ENCODE peak calls at places on chromosomes 7 and 10, in six cellular contexts. F is astrocyte of the spinal cord, G is aorta, D is spleen, Z is upper lobe of right lung, M is left ventricle myocardium inferior. O is an unnamed sample.

GRCh38 chr10:86793696-86794095 is 37.3 kb downstream of the BMPR1A start:
- DNase-seq in F (no peak), G (no peak), D (no peak), Z (no peak), M (no peak), O (no peak)

GRCh38 chr10:125878957-125879835 is 1.9 kb downstream of the DHX32 start:
- DNase-seq in F (peak; percentile 96), G (no peak), D (no peak), Z (no peak), M (no peak), O (no peak)

GRCh38 chr7:18508441-18509427 is 13.2 kb downstream of the HDAC9 start:
- DNase-seq in F (peak; percentile 95), G (no peak), D (no peak), Z (no peak), M (no peak), O (no peak)

GRCh38 chr7:121032645-121033460 is 44.3 kb downstream of the CPED1 start:
- DNase-seq in F (no peak), G (no peak), D (no peak), Z (no peak), M (no peak), O (no peak)

GRCh38 chr10:101032637-101033201 is 1.7 kb downstream of the SFXN3 start:
- DNase-seq in F (peak; percentile 89), G (peak; percentile 85), D (no peak), Z (no peak), M (peak; percentile 57), O (no peak)

GRCh38 chr10:78292987-78293865 is 259.6 kb downstream of the RPS24 start:
- DNase-seq in F (peak; percentile 14), G (no peak), D (peak; percentile 39), Z (peak; percentile 33), M (no peak), O (no peak)

GRCh38 chr7:36214608-36215016 is 61.6 kb downstream of the EEPD1 start:
- DNase-seq in F (peak; percentile 62), G (no peak), D (no peak), Z (no peak), M (no peak), O (no peak)

GRCh38 chr7:43385856-43386255 is 197.1 kb upstream of the STK17A start:
- DNase-seq in F (no peak), G (no peak), D (no peak), Z (no peak), M (no peak), O (no peak)

GRCh38 chr7:51471199-51472016 is 154.8 kb upstream of the COBL start:
- DNase-seq in F (no peak), G (no peak), D (no peak), Z (no peak), M (no peak), O (no peak)

GRCh38 chr7:157250605-157251228 is 86.1 kb upstream of the DNAJB6 start:
- DNase-seq in F (peak; percentile 68), G (no peak), D (no peak), Z (no peak), M (no peak), O (no peak)

GRCh38 chr7:120218702-120219101 is 54.3 kb upstream of the KCND2 start:
- DNase-seq in F (no peak), G (no peak), D (no peak), Z (no peak), M (no peak), O (no peak)

GRCh38 chr7:99095698-99096097 is 48.2 kb downstream of the SMURF1 start:
- DNase-seq in F (no peak), G (no peak), D (no peak), Z (no peak), M (peak; percentile 18), O (no peak)

GRCh38 chr7:80309377-80309776 is 174.7 kb downstream of the GNAI1 start:
- DNase-seq in F (no peak), G (no peak), D (no peak), Z (no peak), M (no peak), O (no peak)

GRCh38 chr7:21967500-21968099 is 21.9 kb upstream of the CDCA7L start:
- DNase-seq in F (peak; percentile 25), G (no peak), D (no peak), Z (no peak), M (no peak), O (no peak)

GRCh38 chr10:29555746-29556481 is 78.9 kb downstream of the SVIL start:
- DNase-seq in F (peak; percentile 71), G (no peak), D (no peak), Z (no peak), M (no peak), O (no peak)

GRCh38 chr10:131418686-131419085 is 107.2 kb upstream of the TCERG1L start:
- DNase-seq in F (no peak), G (no peak), D (no peak), Z (no peak), M (no peak), O (no peak)

GRCh38 chr10:110764793-110765512 is 106.8 kb upstream of the PDCD4 start:
- DNase-seq in F (no peak), G (no peak), D (no peak), Z (no peak), M (no peak), O (no peak)
- H3K4me3 ChIP-seq in F (no peak overlapping the region), G (no peak overlapping the region), D (no peak overlapping the region), Z (no peak overlapping the region), M (peak overlapping the region; percentile 61), O (no peak overlapping the region)

DNA sequence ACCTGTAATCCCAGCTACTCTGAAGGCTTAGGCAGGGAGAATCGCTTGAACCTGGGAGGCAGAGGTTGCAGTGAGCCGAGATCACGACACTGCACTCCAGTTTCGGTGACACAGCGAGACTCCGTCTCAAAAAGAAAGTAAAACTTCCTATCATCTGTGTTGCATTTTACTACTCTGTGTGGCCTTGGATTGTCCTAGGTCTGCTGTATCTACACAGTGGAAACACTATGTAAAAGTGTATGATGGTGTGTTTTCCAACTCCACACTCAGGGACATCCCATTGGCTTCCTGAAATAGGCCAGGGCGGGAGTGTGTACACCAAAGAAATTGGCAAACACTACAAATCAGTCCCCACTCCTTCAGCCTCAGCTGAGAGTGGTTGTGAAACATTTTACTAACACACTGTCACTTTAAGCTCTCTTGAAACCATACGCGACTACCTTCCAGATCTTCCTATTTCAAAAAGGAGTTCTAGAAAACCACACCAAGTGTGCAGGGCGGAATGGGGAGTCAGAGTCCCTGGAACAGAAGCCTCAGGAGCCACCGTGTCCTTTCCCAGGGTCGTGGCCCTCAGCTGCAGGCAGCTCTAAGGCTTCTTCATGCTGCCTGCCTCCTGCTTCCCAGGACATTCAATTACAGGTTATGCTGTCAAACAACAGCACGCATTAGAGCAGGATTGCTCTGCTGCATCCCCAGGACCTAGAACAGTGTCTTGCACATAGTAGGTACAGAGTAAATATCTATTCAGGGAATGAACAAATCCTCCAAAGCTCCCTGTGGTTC is 275.4 kb downstream of the PARD3 start:
- DNase-seq in F (no peak), G (no peak), D (no peak), Z (no peak), M (no peak), O (no peak)
- H3K4me3 ChIP-seq in F (no peak overlapping the region), G (no peak overlapping the region), D (peak overlapping the region; percentile 8), Z (peak overlapping the region; percentile 40), M (peak overlapping the region; percentile 50), O (peak overlapping the region; percentile 47)

GRCh38 chr7:74417419-74417971 is 36.2 kb upstream of the GTF2IRD1 start:
- DNase-seq in F (peak; percentile 59), G (peak; percentile 73), D (peak; percentile 87), Z (peak; percentile 81), M (peak; percentile 58), O (peak; percentile 73)
- H3K4me3 ChIP-seq in F (no peak overlapping the region), G (no peak overlapping the region), D (no peak overlapping the region), Z (no peak overlapping the region), M (no peak overlapping the region), O (no peak overlapping the region)

GRCh38 chr10:70830185-70830584 is 14.4 kb downstream of the SGPL1 start:
- DNase-seq in F (no peak), G (no peak), D (no peak), Z (no peak), M (no peak), O (no peak)

GRCh38 chr10:70827358-70827757 is 11.6 kb downstream of the SGPL1 start:
- DNase-seq in F (no peak), G (no peak), D (no peak), Z (no peak), M (no peak), O (no peak)

GRCh38 chr10:70828923-70829322 is 13.2 kb downstream of the SGPL1 start:
- DNase-seq in F (no peak), G (no peak), D (no peak), Z (no peak), M (no peak), O (no peak)

GRCh38 chr10:70832236-70832635 is 16.5 kb downstream of the SGPL1 start:
- DNase-seq in F (no peak), G (no peak), D (no peak), Z (no peak), M (no peak), O (no peak)

DNA sequence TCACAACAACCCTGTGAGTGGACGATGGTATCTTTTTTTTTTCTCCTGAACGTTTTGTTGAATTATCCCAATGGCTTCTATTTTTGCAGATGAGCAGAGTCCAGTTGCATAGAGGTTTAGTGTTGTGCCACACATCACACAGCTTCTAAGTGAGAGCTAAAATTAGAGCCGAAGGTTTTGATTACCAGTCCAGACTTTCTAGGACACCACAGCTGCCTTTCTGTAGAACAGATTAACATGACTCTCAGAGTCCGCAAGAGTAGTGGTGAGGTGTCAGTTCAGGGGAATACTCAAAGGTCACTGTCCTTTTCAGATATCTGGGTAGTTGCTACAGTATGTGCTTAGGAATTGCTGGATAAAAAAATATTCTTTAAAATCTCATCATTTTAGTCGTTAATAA is 13.8 kb downstream of the SGPL1 start:
- DNase-seq in F (no peak), G (no peak), D (no peak), Z (no peak), M (no peak), O (no peak)
- H3K4me3 ChIP-seq in F (no peak overlapping the region), G (no peak overlapping the region), D (no peak overlapping the region), Z (no peak overlapping the region), M (no peak overlapping the region), O (no peak overlapping the region)

DNA sequence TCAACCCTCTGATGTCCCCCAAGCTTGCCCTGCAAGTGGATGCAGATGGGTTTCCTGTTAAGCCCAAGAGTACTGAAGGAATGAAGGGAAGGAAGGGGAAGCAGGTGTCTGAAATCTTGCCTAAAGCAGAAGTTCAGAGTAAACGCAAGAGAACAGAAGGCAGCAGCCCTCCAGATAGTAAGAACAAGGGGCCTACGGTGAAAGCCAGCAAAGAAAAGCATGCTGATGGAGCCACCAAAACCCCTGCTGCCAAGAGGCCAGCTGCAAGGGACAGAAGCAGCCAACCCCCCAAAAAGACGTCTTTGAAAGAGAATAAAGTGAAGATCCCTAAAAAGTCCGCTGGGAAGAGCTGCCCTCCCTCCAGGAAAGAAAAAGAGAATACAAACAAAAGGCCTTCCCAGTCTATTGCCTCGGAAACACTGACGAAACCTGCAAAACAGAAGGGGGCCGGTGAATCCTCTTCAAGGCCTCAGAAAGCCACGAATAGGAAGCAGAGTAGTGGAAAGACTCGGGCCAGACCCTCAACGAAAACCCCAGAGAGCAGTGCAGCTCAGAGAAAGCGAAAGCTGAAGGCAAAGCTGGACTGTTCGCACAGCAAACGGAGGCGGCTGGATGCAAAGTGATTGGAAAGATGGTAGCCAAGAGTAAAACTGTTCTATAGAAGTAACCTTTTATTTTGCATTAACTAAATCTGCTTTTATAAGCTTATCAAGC is 152.6 kb downstream of the LCOR start:
- DNase-seq in F (peak; percentile 50), G (no peak), D (no peak), Z (no peak), M (no peak), O (no peak)
- H3K4me3 ChIP-seq in F (no peak overlapping the region), G (no peak overlapping the region), D (no peak overlapping the region), Z (no peak overlapping the region), M (no peak overlapping the region), O (peak overlapping the region; percentile 14)